ENCODE peak calls at places on chromosome 19, in five cellular contexts. One of them, this sample, is unnamed.

GRCh38 chr19:49113762-49114629 is at the start of gene LIN7B:
- DNase-seq in lower lobe of right lung: peak; percentile 71
- DNase-seq in HCT116: peak; percentile 52
- DNase-seq in GM04504: no peak
- DNase-seq in HFFc6: peak; percentile 48
- DNase-seq in this sample: peak; percentile 86

GRCh38 chr19:45474941-45475516 is 7.2 kb downstream of the FOSB start:
- DNase-seq in lower lobe of right lung: no peak
- DNase-seq in HCT116: no peak
- DNase-seq in GM04504: no peak
- DNase-seq in HFFc6: peak; percentile 59
- DNase-seq in this sample: no peak

GRCh38 chr19:6048808-6049405 is 61.4 kb downstream of the RFX2 start:
- DNase-seq in lower lobe of right lung: peak; percentile 85
- DNase-seq in HCT116: peak; percentile 59
- DNase-seq in GM04504: peak; percentile 54
- DNase-seq in HFFc6: peak; percentile 57
- DNase-seq in this sample: peak; percentile 82

GRCh38 chr19:49359851-49360845 is 2.1 kb downstream of the TEAD2 start:
- DNase-seq in lower lobe of right lung: no peak
- DNase-seq in HCT116: no peak
- DNase-seq in GM04504: no peak
- DNase-seq in HFFc6: no peak
- DNase-seq in this sample: no peak

GRCh38 chr19:13483215-13483614 is 23.1 kb downstream of the CACNA1A start:
- DNase-seq in lower lobe of right lung: no peak
- DNase-seq in HCT116: peak; percentile 23
- DNase-seq in GM04504: no peak
- DNase-seq in HFFc6: no peak
- DNase-seq in this sample: no peak

GRCh38 chr19:2079076-2079864 is 16.9 kb downstream of the MOB3A start:
- DNase-seq in lower lobe of right lung: no peak
- DNase-seq in HCT116: no peak
- DNase-seq in GM04504: no peak
- DNase-seq in HFFc6: no peak
- DNase-seq in this sample: no peak

GRCh38 chr19:55581145-55581827 is 638 bp upstream of the ZNF579 start:
- DNase-seq in lower lobe of right lung: no peak
- DNase-seq in HCT116: no peak
- DNase-seq in GM04504: no peak
- DNase-seq in HFFc6: no peak
- DNase-seq in this sample: no peak

GRCh38 chr19:38737297-38737865 is 6.9 kb downstream of the CAPN12 start:
- DNase-seq in lower lobe of right lung: peak; percentile 51
- DNase-seq in HCT116: no peak
- DNase-seq in GM04504: no peak
- DNase-seq in HFFc6: no peak
- DNase-seq in this sample: peak; percentile 72

GRCh38 chr19:15418112-15418587 is 638 bp downstream of the AKAP8L start:
- DNase-seq in lower lobe of right lung: no peak
- DNase-seq in HCT116: no peak
- DNase-seq in GM04504: no peak
- DNase-seq in HFFc6: no peak
- DNase-seq in this sample: no peak

GRCh38 chr19:43620061-43621001 is 902 bp upstream of the ZNF428 start:
- DNase-seq in lower lobe of right lung: peak; percentile 89
- DNase-seq in HCT116: no peak
- DNase-seq in GM04504: no peak
- DNase-seq in HFFc6: no peak
- DNase-seq in this sample: no peak

GRCh38 chr19:55546822-55547614 is 1.7 kb upstream of the SBK3 start:
- DNase-seq in lower lobe of right lung: peak; percentile 89
- DNase-seq in HCT116: no peak
- DNase-seq in GM04504: no peak
- DNase-seq in HFFc6: peak; percentile 47
- DNase-seq in this sample: peak; percentile 91

GRCh38 chr19:40663712-40664692 is 26.4 kb downstream of the NUMBL start:
- DNase-seq in lower lobe of right lung: no peak
- DNase-seq in HCT116: no peak
- DNase-seq in GM04504: no peak
- DNase-seq in HFFc6: peak; percentile 14
- DNase-seq in this sample: no peak

GRCh38 chr19:18543814-18544475 is 572 bp upstream of the FKBP8 start:
- DNase-seq in lower lobe of right lung: peak; percentile 73
- DNase-seq in HCT116: peak; percentile 76
- DNase-seq in GM04504: peak; percentile 48
- DNase-seq in HFFc6: peak; percentile 52
- DNase-seq in this sample: peak; percentile 72

GRCh38 chr19:23758187-23759074 is at the start of gene ZNF681:
- DNase-seq in lower lobe of right lung: peak; percentile 90
- DNase-seq in HCT116: no peak
- DNase-seq in GM04504: peak; percentile 83
- DNase-seq in HFFc6: peak; percentile 86
- DNase-seq in this sample: peak; percentile 89

GRCh38 chr19:16062789-16063188 is 13.5 kb upstream of the TPM4 start:
- DNase-seq in lower lobe of right lung: peak; percentile 75
- DNase-seq in HCT116: no peak
- DNase-seq in GM04504: no peak
- DNase-seq in HFFc6: no peak
- DNase-seq in this sample: peak; percentile 81

GRCh38 chr19:39926170-39926755 is 8.2 kb downstream of the FCGBP start:
- DNase-seq in lower lobe of right lung: no peak
- DNase-seq in HCT116: no peak
- DNase-seq in GM04504: no peak
- DNase-seq in HFFc6: no peak
- DNase-seq in this sample: no peak

GRCh38 chr19:43469160-43469480 is 3.7 kb upstream of the LYPD3 start:
- DNase-seq in lower lobe of right lung: no peak
- DNase-seq in HCT116: no peak
- DNase-seq in GM04504: no peak
- DNase-seq in HFFc6: peak; percentile 22
- DNase-seq in this sample: no peak

GRCh38 chr19:35144600-35145436 is 1.8 kb downstream of the FXYD7 start:
- DNase-seq in lower lobe of right lung: no peak
- DNase-seq in HCT116: no peak
- DNase-seq in GM04504: no peak
- DNase-seq in HFFc6: no peak
- DNase-seq in this sample: no peak

GRCh38 chr19:19034204-19034624 is 811 bp downstream of the ARMC6 start:
- DNase-seq in lower lobe of right lung: peak; percentile 70
- DNase-seq in HCT116: peak; percentile 60
- DNase-seq in GM04504: no peak
- DNase-seq in HFFc6: peak; percentile 75
- DNase-seq in this sample: peak; percentile 80

GRCh38 chr19:1061987-1062386 is 5.0 kb upstream of the ARHGAP45 start:
- DNase-seq in lower lobe of right lung: peak; percentile 50
- DNase-seq in HCT116: no peak
- DNase-seq in GM04504: no peak
- DNase-seq in HFFc6: no peak
- DNase-seq in this sample: no peak

GRCh38 chr19:8611391-8611883 is 922 bp upstream of the ADAMTS10 start:
- DNase-seq in lower lobe of right lung: no peak
- DNase-seq in HCT116: no peak
- DNase-seq in GM04504: no peak
- DNase-seq in HFFc6: no peak
- DNase-seq in this sample: no peak

GRCh38 chr19:3821156-3821555 is 35.0 kb upstream of the MATK start:
- DNase-seq in lower lobe of right lung: no peak
- DNase-seq in HCT116: no peak
- DNase-seq in GM04504: no peak
- DNase-seq in HFFc6: no peak
- DNase-seq in this sample: no peak

GRCh38 chr19:1396768-1397679 is 4.3 kb downstream of the GAMT start:
- DNase-seq in lower lobe of right lung: no peak
- DNase-seq in HCT116: no peak
- DNase-seq in GM04504: no peak
- DNase-seq in HFFc6: no peak
- DNase-seq in this sample: no peak

GRCh38 chr19:43651758-43652545 is 12.3 kb upstream of the CADM4 start:
- DNase-seq in lower lobe of right lung: no peak
- DNase-seq in HCT116: no peak
- DNase-seq in GM04504: no peak
- DNase-seq in HFFc6: peak; percentile 51
- DNase-seq in this sample: no peak

GRCh38 chr19:29834991-29835390 is 23.2 kb downstream of the CCNE1 start:
- DNase-seq in lower lobe of right lung: no peak
- DNase-seq in HCT116: no peak
- DNase-seq in GM04504: no peak
- DNase-seq in HFFc6: no peak
- DNase-seq in this sample: peak; percentile 8

GRCh38 chr19:28482221-28482620 is 730.7 kb downstream of the UQCRFS1 start:
- DNase-seq in lower lobe of right lung: no peak
- DNase-seq in HCT116: no peak
- DNase-seq in GM04504: no peak
- DNase-seq in HFFc6: no peak
- DNase-seq in this sample: no peak